ENCODE peak calls at places on chromosomes 4 and X, in four cellular contexts. One of them, this sample, is unnamed.

GRCh38 chr4:55181606-55182005 is 56.2 kb upstream of the KDR start:
- DNase-seq in endothelial cell of umbilical vein: peak
- DNase-seq in tibial nerve: no peak
- DNase-seq in neural progenitor cell: no peak
- DNase-seq in this sample: no peak

GRCh38 chr4:59695355-59696053 is 1504.6 kb upstream of the ADGRL3 start:
- DNase-seq in endothelial cell of umbilical vein: no peak
- DNase-seq in neural progenitor cell: no peak
- DNase-seq in tibial nerve: no peak
- DNase-seq in this sample: no peak

GRCh38 chrX:44061940-44062339 is 88.8 kb upstream of the NDP start:
- DNase-seq in endothelial cell of umbilical vein: no peak
- DNase-seq in neural progenitor cell: no peak
- DNase-seq in tibial nerve: no peak
- DNase-seq in this sample: no peak

GRCh38 chrX:38675856-38676255 is 114.5 kb downstream of the TSPAN7 start:
- DNase-seq in neural progenitor cell: no peak
- DNase-seq in tibial nerve: no peak
- DNase-seq in endothelial cell of umbilical vein: no peak
- DNase-seq in this sample: no peak

GRCh38 chr4:39699676-39700409 is 1.9 kb downstream of the UBE2K start:
- DNase-seq in tibial nerve: no peak
- DNase-seq in endothelial cell of umbilical vein: peak
- DNase-seq in neural progenitor cell: no peak
- DNase-seq in this sample: no peak

GRCh38 chrX:98071331-98071730 is 1187.6 kb downstream of the RPA4 start:
- DNase-seq in endothelial cell of umbilical vein: no peak
- DNase-seq in neural progenitor cell: no peak
- DNase-seq in tibial nerve: no peak
- DNase-seq in this sample: no peak

GRCh38 chrX:130909469-130910136 is 6.6 kb upstream of the ENOX2 start:
- DNase-seq in endothelial cell of umbilical vein: no peak
- DNase-seq in tibial nerve: no peak
- DNase-seq in neural progenitor cell: no peak
- DNase-seq in this sample: no peak

GRCh38 chr4:47071863-47072441 is 40.6 kb downstream of the GABRB1 start:
- DNase-seq in tibial nerve: no peak
- DNase-seq in neural progenitor cell: no peak
- DNase-seq in endothelial cell of umbilical vein: peak
- DNase-seq in this sample: no peak

GRCh38 chr4:71389149-71389840 is 50.5 kb downstream of the SLC4A4 start:
- DNase-seq in neural progenitor cell: no peak
- DNase-seq in tibial nerve: no peak
- DNase-seq in endothelial cell of umbilical vein: no peak
- DNase-seq in this sample: no peak

GRCh38 chrX:152905081-152905420 is 7.2 kb downstream of the ZNF185 start:
- DNase-seq in neural progenitor cell: no peak
- DNase-seq in endothelial cell of umbilical vein: no peak
- DNase-seq in tibial nerve: no peak
- DNase-seq in this sample: no peak

GRCh38 chr4:56055991-56056390 is 107.2 kb downstream of the CEP135 start:
- DNase-seq in neural progenitor cell: no peak
- DNase-seq in tibial nerve: no peak
- DNase-seq in endothelial cell of umbilical vein: no peak
- DNase-seq in this sample: no peak

GRCh38 chr4:145234086-145234694 is 53.8 kb upstream of the OTUD4 start:
- DNase-seq in tibial nerve: no peak
- DNase-seq in neural progenitor cell: peak
- DNase-seq in endothelial cell of umbilical vein: peak
- DNase-seq in this sample: peak

GRCh38 chr4:152640058-152640921 is 39.5 kb downstream of the TMEM154 start:
- DNase-seq in endothelial cell of umbilical vein: peak
- DNase-seq in tibial nerve: no peak
- DNase-seq in neural progenitor cell: peak
- DNase-seq in this sample: peak

GRCh38 chr4:89056292-89056952 is 563 bp downstream of the FAM13A start:
- DNase-seq in neural progenitor cell: no peak
- DNase-seq in tibial nerve: no peak
- DNase-seq in endothelial cell of umbilical vein: no peak
- DNase-seq in this sample: no peak

GRCh38 chr4:48127882-48128394 is 6.1 kb downstream of the TXK start:
- DNase-seq in endothelial cell of umbilical vein: peak
- DNase-seq in neural progenitor cell: peak
- DNase-seq in tibial nerve: no peak
- DNase-seq in this sample: peak

GRCh38 chr4:48126621-48127020 is 7.4 kb downstream of the TXK start:
- DNase-seq in endothelial cell of umbilical vein: no peak
- DNase-seq in tibial nerve: no peak
- DNase-seq in neural progenitor cell: no peak
- DNase-seq in this sample: no peak

GRCh38 chr4:48129307-48130014 is 4.6 kb downstream of the TXK start:
- DNase-seq in endothelial cell of umbilical vein: no peak
- DNase-seq in neural progenitor cell: no peak
- DNase-seq in tibial nerve: no peak
- DNase-seq in this sample: no peak

GRCh38 chr4:48124870-48125269 is 9.2 kb downstream of the TXK start:
- DNase-seq in tibial nerve: no peak
- DNase-seq in endothelial cell of umbilical vein: no peak
- DNase-seq in neural progenitor cell: no peak
- DNase-seq in this sample: no peak

GRCh38 chr4:48127231-48127881 is 6.7 kb downstream of the TXK start:
- DNase-seq in neural progenitor cell: peak
- DNase-seq in tibial nerve: no peak
- DNase-seq in endothelial cell of umbilical vein: no peak
- DNase-seq in this sample: no peak
- H3K27ac ChIP-seq in neural progenitor cell: no peak
- H3K27ac ChIP-seq in tibial nerve: peak
- H3K27ac ChIP-seq in endothelial cell of umbilical vein: peak
- H3K27ac ChIP-seq in this sample: peak

GRCh38 chrX:132631579-132632232 is 142.9 kb upstream of the MBNL3 start:
- DNase-seq in tibial nerve: no peak
- DNase-seq in endothelial cell of umbilical vein: peak
- DNase-seq in neural progenitor cell: peak
- DNase-seq in this sample: peak

GRCh38 chrX:132634521-132634920 is 145.7 kb upstream of the MBNL3 start:
- DNase-seq in endothelial cell of umbilical vein: peak
- DNase-seq in tibial nerve: no peak
- DNase-seq in neural progenitor cell: no peak
- DNase-seq in this sample: no peak

GRCh38 chrX:132638313-132638712 is 149.5 kb upstream of the MBNL3 start:
- DNase-seq in tibial nerve: no peak
- DNase-seq in neural progenitor cell: no peak
- DNase-seq in endothelial cell of umbilical vein: no peak
- DNase-seq in this sample: no peak

GRCh38 chrX:132636080-132636479 is 147.2 kb upstream of the MBNL3 start:
- DNase-seq in neural progenitor cell: no peak
- DNase-seq in endothelial cell of umbilical vein: peak
- DNase-seq in tibial nerve: no peak
- DNase-seq in this sample: no peak
- TF ChIP-seq CTCF in neural progenitor cell: no peak
- TF ChIP-seq CTCF in endothelial cell of umbilical vein: no peak
- TF ChIP-seq CTCF in tibial nerve: no peak
- TF ChIP-seq CTCF in this sample: peak

GRCh38 chrX:148588649-148589310 is 88.4 kb downstream of the AFF2 start:
- DNase-seq in neural progenitor cell: no peak
- DNase-seq in tibial nerve: no peak
- DNase-seq in endothelial cell of umbilical vein: no peak
- DNase-seq in this sample: no peak

GRCh38 chrX:148593987-148594386 is 93.6 kb downstream of the AFF2 start:
- DNase-seq in endothelial cell of umbilical vein: no peak
- DNase-seq in tibial nerve: no peak
- DNase-seq in neural progenitor cell: no peak
- DNase-seq in this sample: no peak

GRCh38 chrX:148593146-148593545 is 92.7 kb downstream of the AFF2 start:
- DNase-seq in tibial nerve: no peak
- DNase-seq in endothelial cell of umbilical vein: no peak
- DNase-seq in neural progenitor cell: no peak
- DNase-seq in this sample: no peak

DNA sequence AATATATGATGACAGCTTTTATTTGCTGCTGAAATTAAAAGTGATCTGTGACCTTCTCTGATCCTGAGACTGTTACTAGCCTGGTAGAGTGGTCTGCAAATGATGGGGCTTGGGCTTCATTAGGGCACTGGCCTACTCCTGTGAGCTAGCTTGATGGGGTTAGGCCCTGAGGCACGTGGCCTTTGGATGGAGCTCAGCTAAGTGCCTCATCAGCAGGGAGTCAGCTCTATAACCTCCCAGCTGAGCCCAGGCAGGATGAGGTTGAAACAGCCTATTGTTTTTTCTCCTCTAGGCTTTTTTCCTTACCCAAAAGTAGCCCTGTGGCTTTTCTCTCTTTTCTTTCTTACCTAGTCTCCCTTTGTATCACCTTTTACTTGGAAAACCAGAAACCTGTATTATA is 92.2 kb downstream of the AFF2 start:
- DNase-seq in neural progenitor cell: no peak
- DNase-seq in endothelial cell of umbilical vein: no peak
- DNase-seq in tibial nerve: no peak
- DNase-seq in this sample: no peak
- H3K27ac ChIP-seq in neural progenitor cell: no peak
- H3K27ac ChIP-seq in endothelial cell of umbilical vein: no peak
- H3K27ac ChIP-seq in tibial nerve: no peak
- H3K27ac ChIP-seq in this sample: no peak

GRCh38 chr4:113179996-113180395 is 130.5 kb downstream of the ANK2 start:
- DNase-seq in neural progenitor cell: no peak
- DNase-seq in tibial nerve: no peak
- DNase-seq in endothelial cell of umbilical vein: no peak
- DNase-seq in this sample: no peak
- TF ChIP-seq CTCF in neural progenitor cell: no peak
- TF ChIP-seq CTCF in tibial nerve: no peak
- TF ChIP-seq CTCF in endothelial cell of umbilical vein: no peak
- TF ChIP-seq CTCF in this sample: no peak

GRCh38 chr4:52957220-52957686 is 95.1 kb downstream of the RASL11B start:
- DNase-seq in tibial nerve: no peak
- DNase-seq in endothelial cell of umbilical vein: no peak
- DNase-seq in neural progenitor cell: peak
- DNase-seq in this sample: peak

GRCh38 chr4:52958232-52958631 is 96.1 kb downstream of the RASL11B start:
- DNase-seq in endothelial cell of umbilical vein: no peak
- DNase-seq in tibial nerve: no peak
- DNase-seq in neural progenitor cell: no peak
- DNase-seq in this sample: no peak

GRCh38 chr4:52961666-52962412 is 99.7 kb downstream of the RASL11B start:
- DNase-seq in neural progenitor cell: no peak
- DNase-seq in endothelial cell of umbilical vein: no peak
- DNase-seq in tibial nerve: no peak
- DNase-seq in this sample: no peak

GRCh38 chr4:52957791-52958190 is 95.7 kb downstream of the RASL11B start:
- DNase-seq in tibial nerve: no peak
- DNase-seq in endothelial cell of umbilical vein: no peak
- DNase-seq in neural progenitor cell: no peak
- DNase-seq in this sample: no peak

DNA sequence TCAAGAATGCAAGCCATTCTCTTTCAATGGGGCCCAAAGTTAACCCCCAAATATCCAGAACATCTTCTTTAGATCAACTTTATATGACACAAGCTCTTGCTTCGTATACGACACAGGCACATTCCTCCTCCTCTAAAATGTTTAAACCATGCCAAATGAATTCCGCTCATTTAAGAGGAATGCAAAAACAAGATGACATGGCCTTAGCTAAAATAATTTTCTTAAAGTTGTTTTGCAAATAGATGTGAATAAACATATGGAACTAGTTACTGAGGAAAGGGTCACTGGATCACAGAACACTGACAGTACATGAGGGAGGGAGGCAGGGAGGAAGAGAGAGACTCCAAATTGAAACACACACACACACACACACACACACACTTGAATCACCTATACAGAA is 97.4 kb downstream of the RASL11B start:
- DNase-seq in endothelial cell of umbilical vein: no peak
- DNase-seq in tibial nerve: no peak
- DNase-seq in neural progenitor cell: no peak
- DNase-seq in this sample: no peak
- H3K27ac ChIP-seq in endothelial cell of umbilical vein: no peak
- H3K27ac ChIP-seq in tibial nerve: no peak
- H3K27ac ChIP-seq in neural progenitor cell: no peak
- H3K27ac ChIP-seq in this sample: peak

DNA sequence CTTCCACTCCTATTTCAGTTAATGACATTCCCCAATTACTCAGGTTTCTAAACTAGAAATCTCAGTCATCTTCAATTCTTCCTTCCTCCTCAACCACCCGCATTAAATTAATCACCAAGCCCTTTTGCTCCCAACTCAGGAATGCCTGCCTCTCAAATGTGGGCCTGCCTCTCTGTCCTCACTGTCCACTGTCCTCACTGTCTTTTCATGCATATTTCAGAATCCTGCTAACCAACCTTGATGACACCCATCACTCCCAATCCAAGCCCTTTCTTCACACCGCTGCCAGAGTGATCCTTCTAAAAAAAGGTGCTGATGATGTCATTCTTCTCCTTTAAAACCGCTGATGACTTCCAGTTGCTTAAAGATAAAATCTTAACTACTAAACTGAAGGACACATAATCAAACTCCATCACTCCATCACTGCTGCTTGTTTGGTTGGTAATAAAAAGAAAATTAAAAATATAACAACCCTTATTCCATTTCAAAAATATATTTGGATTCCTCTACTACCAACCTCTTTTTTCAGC is 5.1 kb upstream of the APBB2 start:
- DNase-seq in endothelial cell of umbilical vein: no peak
- DNase-seq in neural progenitor cell: no peak
- DNase-seq in tibial nerve: no peak
- DNase-seq in this sample: no peak
- TF ChIP-seq CTCF in endothelial cell of umbilical vein: no peak
- TF ChIP-seq CTCF in neural progenitor cell: no peak
- TF ChIP-seq CTCF in tibial nerve: no peak
- TF ChIP-seq CTCF in this sample: no peak

GRCh38 chrX:46770006-46770816 is 11.3 kb upstream of the SLC9A7 start:
- DNase-seq in neural progenitor cell: no peak
- DNase-seq in tibial nerve: no peak
- DNase-seq in endothelial cell of umbilical vein: peak
- DNase-seq in this sample: no peak
- H3K27ac ChIP-seq in neural progenitor cell: no peak
- H3K27ac ChIP-seq in tibial nerve: no peak
- H3K27ac ChIP-seq in endothelial cell of umbilical vein: peak
- H3K27ac ChIP-seq in this sample: peak

This sample was measured in SK-N-SH.